ENCODE peak calls at places on chromosomes 4 and X, in eight cellular contexts. One of them, this sample, is unnamed. For H3K36me3, the result is how much of the 10 kb centered on the place peaks cover.

GRCh38 chr4:42280327-42281095 is 116.8 kb upstream of the SHISA3 start:
- DNase-seq in uterus: no peak
- DNase-seq in trophoblast cell: no peak
- DNase-seq in left ventricle myocardium inferior: no peak
- DNase-seq in prostate gland: no peak
- DNase-seq in psoas muscle: no peak
- DNase-seq in RWPE2: no peak
- DNase-seq in ascending aorta: no peak
- DNase-seq in this sample: no peak

GRCh38 chrX:98203800-98204199 is 1320.1 kb downstream of the RPA4 start:
- DNase-seq in ascending aorta: no peak
- DNase-seq in RWPE2: no peak
- DNase-seq in prostate gland: no peak
- DNase-seq in left ventricle myocardium inferior: no peak
- DNase-seq in trophoblast cell: no peak
- DNase-seq in uterus: no peak
- DNase-seq in psoas muscle: no peak
- DNase-seq in this sample: no peak

GRCh38 chr4:140344111-140344510 is 29.3 kb upstream of the SCOC start:
- DNase-seq in left ventricle myocardium inferior: no peak
- DNase-seq in uterus: no peak
- DNase-seq in trophoblast cell: no peak
- DNase-seq in psoas muscle: no peak
- DNase-seq in prostate gland: no peak
- DNase-seq in ascending aorta: no peak
- DNase-seq in RWPE2: no peak
- DNase-seq in this sample: no peak

GRCh38 chr4:74474345-74475099 is 29.6 kb downstream of the AREG start:
- DNase-seq in ascending aorta: no peak
- DNase-seq in RWPE2: no peak
- DNase-seq in prostate gland: no peak
- DNase-seq in uterus: no peak
- DNase-seq in psoas muscle: no peak
- DNase-seq in left ventricle myocardium inferior: no peak
- DNase-seq in trophoblast cell: no peak
- DNase-seq in this sample: no peak

GRCh38 chr4:84479663-84480062 is 19.4 kb downstream of the NKX6-1 start:
- DNase-seq in RWPE2: no peak
- DNase-seq in trophoblast cell: no peak
- DNase-seq in uterus: no peak
- DNase-seq in left ventricle myocardium inferior: no peak
- DNase-seq in ascending aorta: no peak
- DNase-seq in prostate gland: no peak
- DNase-seq in psoas muscle: no peak
- DNase-seq in this sample: no peak

GRCh38 chr4:3340038-3340702 is 47.3 kb downstream of the RGS12 start:
- DNase-seq in ascending aorta: no peak
- DNase-seq in uterus: no peak
- DNase-seq in RWPE2: no peak
- DNase-seq in left ventricle myocardium inferior: no peak
- DNase-seq in trophoblast cell: no peak
- DNase-seq in prostate gland: no peak
- DNase-seq in psoas muscle: peak
- DNase-seq in this sample: no peak

GRCh38 chr4:110119347-110119746 is 79.1 kb downstream of the ELOVL6 start:
- DNase-seq in left ventricle myocardium inferior: no peak
- DNase-seq in RWPE2: no peak
- DNase-seq in psoas muscle: no peak
- DNase-seq in ascending aorta: no peak
- DNase-seq in trophoblast cell: peak
- DNase-seq in prostate gland: peak
- DNase-seq in uterus: no peak
- DNase-seq in this sample: no peak

GRCh38 chr4:110638347-110638746 is 15.5 kb upstream of the PITX2 start:
- DNase-seq in left ventricle myocardium inferior: no peak
- DNase-seq in trophoblast cell: no peak
- DNase-seq in RWPE2: no peak
- DNase-seq in uterus: no peak
- DNase-seq in prostate gland: no peak
- DNase-seq in ascending aorta: no peak
- DNase-seq in psoas muscle: no peak
- DNase-seq in this sample: no peak

GRCh38 chr4:8039290-8039689 is 99.6 kb upstream of the AFAP1 start:
- DNase-seq in prostate gland: no peak
- DNase-seq in RWPE2: no peak
- DNase-seq in trophoblast cell: no peak
- DNase-seq in left ventricle myocardium inferior: no peak
- DNase-seq in ascending aorta: no peak
- DNase-seq in psoas muscle: no peak
- DNase-seq in uterus: no peak
- DNase-seq in this sample: no peak

GRCh38 chr4:70994387-70995099 is 1.1 kb downstream of the DCK start:
- DNase-seq in psoas muscle: no peak
- DNase-seq in left ventricle myocardium inferior: no peak
- DNase-seq in uterus: no peak
- DNase-seq in trophoblast cell: no peak
- DNase-seq in prostate gland: no peak
- DNase-seq in ascending aorta: no peak
- DNase-seq in RWPE2: no peak
- DNase-seq in this sample: no peak

GRCh38 chrX:69133561-69134542 is 31.4 kb downstream of the PJA1 start:
- DNase-seq in uterus: peak
- DNase-seq in ascending aorta: no peak
- DNase-seq in RWPE2: no peak
- DNase-seq in trophoblast cell: peak
- DNase-seq in left ventricle myocardium inferior: no peak
- DNase-seq in psoas muscle: no peak
- DNase-seq in prostate gland: peak
- DNase-seq in this sample: no peak

GRCh38 chrX:30504309-30504708 is 73.3 kb downstream of the TASL start:
- DNase-seq in prostate gland: no peak
- DNase-seq in left ventricle myocardium inferior: no peak
- DNase-seq in psoas muscle: no peak
- DNase-seq in trophoblast cell: no peak
- DNase-seq in uterus: no peak
- DNase-seq in ascending aorta: no peak
- DNase-seq in RWPE2: no peak
- DNase-seq in this sample: no peak

GRCh38 chrX:136754641-136755040 is 26.1 kb downstream of the ARHGEF6 start:
- DNase-seq in prostate gland: peak
- DNase-seq in trophoblast cell: no peak
- DNase-seq in psoas muscle: peak
- DNase-seq in ascending aorta: no peak
- DNase-seq in RWPE2: no peak
- DNase-seq in uterus: no peak
- DNase-seq in left ventricle myocardium inferior: peak
- DNase-seq in this sample: no peak

GRCh38 chr4:154073107-154073817 is 284.4 kb upstream of the SFRP2 start:
- DNase-seq in RWPE2: no peak
- DNase-seq in trophoblast cell: no peak
- DNase-seq in psoas muscle: no peak
- DNase-seq in uterus: no peak
- DNase-seq in prostate gland: no peak
- DNase-seq in ascending aorta: no peak
- DNase-seq in left ventricle myocardium inferior: no peak
- DNase-seq in this sample: no peak

GRCh38 chrX:68995780-68996551 is 167.1 kb downstream of the EFNB1 start:
- DNase-seq in trophoblast cell: no peak
- DNase-seq in left ventricle myocardium inferior: peak
- DNase-seq in prostate gland: no peak
- DNase-seq in psoas muscle: peak
- DNase-seq in RWPE2: no peak
- DNase-seq in uterus: peak
- DNase-seq in ascending aorta: no peak
- DNase-seq in this sample: no peak

GRCh38 chr4:41442818-41443217 is 95.1 kb upstream of the LIMCH1 start:
- DNase-seq in ascending aorta: no peak
- DNase-seq in prostate gland: peak
- DNase-seq in trophoblast cell: no peak
- DNase-seq in psoas muscle: no peak
- DNase-seq in uterus: no peak
- DNase-seq in RWPE2: no peak
- DNase-seq in left ventricle myocardium inferior: no peak
- DNase-seq in this sample: no peak

GRCh38 chr4:144985014-144985413 is 113.0 kb downstream of the ANAPC10 start:
- DNase-seq in trophoblast cell: no peak
- DNase-seq in uterus: no peak
- DNase-seq in left ventricle myocardium inferior: no peak
- DNase-seq in psoas muscle: no peak
- DNase-seq in prostate gland: no peak
- DNase-seq in ascending aorta: no peak
- DNase-seq in RWPE2: no peak
- DNase-seq in this sample: no peak
- H3K27ac ChIP-seq in trophoblast cell: no peak
- H3K27ac ChIP-seq in uterus: no peak
- H3K27ac ChIP-seq in left ventricle myocardium inferior: no peak
- H3K27ac ChIP-seq in psoas muscle: peak
- H3K27ac ChIP-seq in prostate gland: no peak
- H3K27ac ChIP-seq in ascending aorta: no peak
- H3K27ac ChIP-seq in RWPE2: no peak
- H3K27ac ChIP-seq in this sample: no peak

GRCh38 chr4:77023920-77024319 is 51.9 kb downstream of the CCNI start:
- DNase-seq in psoas muscle: no peak
- DNase-seq in trophoblast cell: no peak
- DNase-seq in prostate gland: no peak
- DNase-seq in ascending aorta: no peak
- DNase-seq in RWPE2: no peak
- DNase-seq in left ventricle myocardium inferior: no peak
- DNase-seq in uterus: no peak
- DNase-seq in this sample: no peak

GRCh38 chr4:77022581-77023133 is 53.1 kb downstream of the CCNI start:
- DNase-seq in psoas muscle: no peak
- DNase-seq in ascending aorta: no peak
- DNase-seq in RWPE2: no peak
- DNase-seq in trophoblast cell: no peak
- DNase-seq in prostate gland: no peak
- DNase-seq in left ventricle myocardium inferior: no peak
- DNase-seq in uterus: no peak
- DNase-seq in this sample: no peak

GRCh38 chr4:77025643-77026321 is 50.0 kb downstream of the CCNI start:
- DNase-seq in ascending aorta: no peak
- DNase-seq in uterus: no peak
- DNase-seq in trophoblast cell: no peak
- DNase-seq in RWPE2: no peak
- DNase-seq in prostate gland: no peak
- DNase-seq in psoas muscle: no peak
- DNase-seq in left ventricle myocardium inferior: no peak
- DNase-seq in this sample: no peak

GRCh38 chr4:77020017-77020416 is 55.8 kb downstream of the CCNI start:
- DNase-seq in uterus: no peak
- DNase-seq in ascending aorta: no peak
- DNase-seq in trophoblast cell: no peak
- DNase-seq in psoas muscle: no peak
- DNase-seq in prostate gland: no peak
- DNase-seq in RWPE2: no peak
- DNase-seq in left ventricle myocardium inferior: no peak
- DNase-seq in this sample: no peak

DNA sequence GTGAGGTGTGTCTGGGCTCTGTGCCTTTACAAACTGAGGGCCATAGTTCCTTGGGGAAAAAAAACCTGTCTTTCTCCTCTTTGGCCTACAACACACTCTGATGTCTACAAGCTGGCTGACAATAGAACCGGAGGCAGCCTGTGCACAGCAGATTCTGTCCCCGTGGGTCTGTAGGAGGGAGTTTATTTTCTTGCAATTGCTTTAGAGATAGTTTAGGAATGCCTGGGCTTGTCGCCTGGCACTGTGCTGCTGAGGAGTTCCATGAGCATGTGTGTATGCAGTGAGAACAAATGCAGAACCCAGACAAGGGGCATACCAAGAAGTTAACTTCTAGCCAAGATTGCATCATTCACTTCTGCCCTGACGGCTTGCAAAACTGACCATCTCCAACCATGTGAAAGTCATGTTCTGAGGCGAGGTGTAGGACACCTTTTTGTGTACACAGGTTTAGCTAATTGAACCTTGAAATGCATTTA is 54.1 kb downstream of the CCNI start:
- DNase-seq in trophoblast cell: peak
- DNase-seq in left ventricle myocardium inferior: no peak
- DNase-seq in psoas muscle: no peak
- DNase-seq in RWPE2: no peak
- DNase-seq in uterus: no peak
- DNase-seq in prostate gland: peak
- DNase-seq in ascending aorta: no peak
- DNase-seq in this sample: no peak
- H3K36me3 ChIP-seq in trophoblast cell: under half
- H3K36me3 ChIP-seq in left ventricle myocardium inferior: half or more
- H3K36me3 ChIP-seq in psoas muscle: half or more
- H3K36me3 ChIP-seq in RWPE2: under half
- H3K36me3 ChIP-seq in uterus: under half
- H3K36me3 ChIP-seq in prostate gland: under half
- H3K36me3 ChIP-seq in ascending aorta: under half
- H3K36me3 ChIP-seq in this sample: under half

DNA sequence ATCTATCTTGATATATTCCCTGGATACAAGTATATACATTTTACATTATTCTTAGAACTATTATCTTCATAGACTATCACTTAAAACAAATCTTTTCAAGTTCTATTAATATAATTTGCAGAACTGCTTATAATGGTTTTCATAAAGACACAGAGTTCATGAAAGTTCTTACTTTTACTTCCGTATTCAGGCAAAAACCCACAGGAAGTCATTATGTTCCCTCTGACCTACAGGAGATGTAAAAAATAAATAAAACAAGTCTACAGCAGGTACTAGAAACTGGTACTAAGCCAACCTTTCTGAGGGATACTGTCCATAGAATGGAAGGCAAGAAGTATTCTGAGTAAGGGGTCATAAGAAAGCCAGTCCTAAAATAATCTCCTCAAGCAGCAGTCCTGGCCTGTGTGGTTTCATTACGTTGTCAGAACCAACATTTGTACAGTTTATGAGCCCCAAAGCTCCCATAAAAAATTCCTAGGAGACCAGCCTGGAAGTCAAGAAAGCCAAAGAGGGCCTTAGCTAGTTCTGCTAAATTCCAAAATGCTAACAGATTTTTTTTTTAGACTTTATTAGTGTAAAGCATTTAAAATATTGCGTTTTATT is 68.6 kb downstream of the CAMK2D start:
- DNase-seq in ascending aorta: no peak
- DNase-seq in prostate gland: no peak
- DNase-seq in left ventricle myocardium inferior: no peak
- DNase-seq in psoas muscle: no peak
- DNase-seq in trophoblast cell: no peak
- DNase-seq in uterus: no peak
- DNase-seq in RWPE2: no peak
- DNase-seq in this sample: no peak
- H3K27ac ChIP-seq in ascending aorta: no peak
- H3K27ac ChIP-seq in prostate gland: peak
- H3K27ac ChIP-seq in left ventricle myocardium inferior: peak
- H3K27ac ChIP-seq in psoas muscle: peak
- H3K27ac ChIP-seq in trophoblast cell: no peak
- H3K27ac ChIP-seq in uterus: peak
- H3K27ac ChIP-seq in RWPE2: no peak
- H3K27ac ChIP-seq in this sample: no peak

DNA sequence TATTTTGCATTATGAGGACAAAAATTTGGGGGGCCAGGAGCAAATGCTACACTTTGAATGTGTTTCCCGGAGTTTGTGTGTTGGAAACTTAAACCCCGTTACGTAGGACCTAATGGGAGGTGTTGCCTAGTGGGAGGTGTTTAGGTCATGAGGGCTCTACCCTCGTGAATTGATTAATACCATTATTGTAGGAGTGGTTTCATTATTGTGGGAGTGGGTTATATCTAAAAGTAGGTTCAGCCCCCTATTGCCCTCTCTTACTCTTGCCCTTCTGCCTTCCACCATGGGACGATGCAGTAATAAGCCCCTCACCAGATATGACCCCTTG is 15.5 kb downstream of the UBA6 start:
- DNase-seq in trophoblast cell: no peak
- DNase-seq in left ventricle myocardium inferior: no peak
- DNase-seq in uterus: no peak
- DNase-seq in ascending aorta: no peak
- DNase-seq in psoas muscle: no peak
- DNase-seq in RWPE2: no peak
- DNase-seq in prostate gland: no peak
- DNase-seq in this sample: no peak
- H3K36me3 ChIP-seq in trophoblast cell: under half
- H3K36me3 ChIP-seq in left ventricle myocardium inferior: under half
- H3K36me3 ChIP-seq in uterus: under half
- H3K36me3 ChIP-seq in ascending aorta: under half
- H3K36me3 ChIP-seq in psoas muscle: under half
- H3K36me3 ChIP-seq in RWPE2: half or more
- H3K36me3 ChIP-seq in prostate gland: under half
- H3K36me3 ChIP-seq in this sample: under half